ENCODE peak calls at places on chromosomes 5 and 9, in four cellular contexts. One of them, this sample, is unnamed.

GRCh38 chr9:100674419-100675122 is 96.7 kb downstream of the CAVIN4 start:
- DNase-seq in HepG2: no peak
- DNase-seq in H1: no peak
- DNase-seq in GM12878: no peak
- DNase-seq in this sample: no peak

GRCh38 chr5:14806452-14806851 is 65.1 kb downstream of the ANKH start:
- DNase-seq in H1: no peak
- DNase-seq in HepG2: no peak
- DNase-seq in GM12878: no peak
- DNase-seq in this sample: no peak

GRCh38 chr9:33151007-33151557 is 16.1 kb downstream of the B4GALT1 start:
- DNase-seq in H1: no peak
- DNase-seq in GM12878: no peak
- DNase-seq in HepG2: peak
- DNase-seq in this sample: no peak

GRCh38 chr9:441131-441530 is 226.5 kb downstream of the DOCK8 start:
- DNase-seq in GM12878: no peak
- DNase-seq in HepG2: no peak
- DNase-seq in H1: no peak
- DNase-seq in this sample: no peak

GRCh38 chr9:18947772-18948391 is 85.1 kb downstream of the SAXO1 start:
- DNase-seq in HepG2: no peak
- DNase-seq in H1: no peak
- DNase-seq in GM12878: no peak
- DNase-seq in this sample: no peak

GRCh38 chr5:136890431-136891148 is 525.2 kb upstream of the TRPC7 start:
- DNase-seq in H1: no peak
- DNase-seq in GM12878: no peak
- DNase-seq in HepG2: no peak
- DNase-seq in this sample: no peak

GRCh38 chr9:5042661-5043178 is 57.6 kb downstream of the JAK2 start:
- DNase-seq in H1: no peak
- DNase-seq in HepG2: no peak
- DNase-seq in GM12878: no peak
- DNase-seq in this sample: peak

GRCh38 chr9:14346826-14347407 is 33.0 kb upstream of the NFIB start:
- DNase-seq in GM12878: no peak
- DNase-seq in HepG2: no peak
- DNase-seq in H1: peak
- DNase-seq in this sample: peak

GRCh38 chr5:17169507-17169906 is 47.9 kb upstream of the BASP1 start:
- DNase-seq in H1: no peak
- DNase-seq in GM12878: no peak
- DNase-seq in HepG2: peak
- DNase-seq in this sample: no peak

GRCh38 chr5:111774525-111774924 is 17.5 kb upstream of the NREP start:
- DNase-seq in H1: no peak
- DNase-seq in HepG2: no peak
- DNase-seq in GM12878: no peak
- DNase-seq in this sample: no peak

GRCh38 chr9:776086-776485 is 65.4 kb upstream of the DMRT1 start:
- DNase-seq in GM12878: no peak
- DNase-seq in H1: no peak
- DNase-seq in HepG2: no peak
- DNase-seq in this sample: no peak

GRCh38 chr5:173288632-173289031 is 39.6 kb downstream of the STC2 start:
- DNase-seq in HepG2: no peak
- DNase-seq in GM12878: no peak
- DNase-seq in H1: no peak
- DNase-seq in this sample: no peak

GRCh38 chr5:74963407-74963806 is 89.0 kb downstream of the GCNT4 start:
- DNase-seq in H1: no peak
- DNase-seq in GM12878: no peak
- DNase-seq in HepG2: no peak
- DNase-seq in this sample: no peak

GRCh38 chr5:108278285-108279240 is 103.3 kb downstream of the FBXL17 start:
- DNase-seq in GM12878: no peak
- DNase-seq in H1: peak
- DNase-seq in HepG2: no peak
- DNase-seq in this sample: no peak

GRCh38 chr5:159448-160172 is 31.7 kb upstream of the LRRC14B start:
- DNase-seq in HepG2: no peak
- DNase-seq in H1: no peak
- DNase-seq in GM12878: no peak
- DNase-seq in this sample: no peak

GRCh38 chr5:57718155-57718554 is 235.5 kb upstream of the ACTBL2 start:
- DNase-seq in HepG2: peak
- DNase-seq in GM12878: no peak
- DNase-seq in H1: no peak
- DNase-seq in this sample: no peak

GRCh38 chr5:145976431-145977155 is 40.2 kb downstream of the SH3RF2 start:
- DNase-seq in GM12878: no peak
- DNase-seq in HepG2: no peak
- DNase-seq in H1: no peak
- DNase-seq in this sample: no peak

GRCh38 chr5:175736652-175737051 is 78.8 kb downstream of the HRH2 start:
- DNase-seq in HepG2: no peak
- DNase-seq in H1: no peak
- DNase-seq in GM12878: no peak
- DNase-seq in this sample: no peak
- TF ChIP-seq MAX in HepG2: no peak
- TF ChIP-seq MAX in H1: no peak
- TF ChIP-seq MAX in GM12878: no peak
- TF ChIP-seq MAX in this sample: no peak

GRCh38 chr5:88144219-88145040 is 124.2 kb downstream of the TMEM161B start:
- DNase-seq in H1: peak
- DNase-seq in HepG2: no peak
- DNase-seq in GM12878: no peak
- DNase-seq in this sample: peak
- TF ChIP-seq YY1 in H1: no peak
- TF ChIP-seq YY1 in HepG2: no peak
- TF ChIP-seq YY1 in GM12878: no peak
- TF ChIP-seq YY1 in this sample: no peak

GRCh38 chr9:136634904-136635303 is 27.8 kb upstream of the EGFL7 start:
- DNase-seq in H1: no peak
- DNase-seq in HepG2: no peak
- DNase-seq in GM12878: no peak
- DNase-seq in this sample: no peak
- TF ChIP-seq TCF12 in H1: no peak
- TF ChIP-seq TCF12 in HepG2: no peak
- TF ChIP-seq TCF12 in GM12878: no peak
- TF ChIP-seq TCF12 in this sample: no peak

DNA sequence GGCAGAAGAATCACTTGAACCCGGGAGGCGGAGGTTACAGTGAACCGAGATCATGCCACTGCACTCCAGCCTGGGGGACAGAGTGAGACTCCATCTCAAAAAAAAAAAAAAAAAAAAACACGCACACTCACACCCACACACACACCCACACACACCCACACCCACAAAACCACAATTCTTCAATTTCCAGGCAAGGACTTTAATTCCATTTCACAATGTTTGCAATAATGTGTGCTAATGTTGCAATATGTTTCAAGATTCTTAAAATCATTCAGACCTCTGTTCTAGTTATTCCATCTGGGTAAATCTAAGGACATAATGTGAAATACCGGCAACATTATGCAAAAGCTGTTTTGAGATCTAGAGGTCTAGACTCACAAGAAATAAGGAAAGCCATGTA is 28.3 kb downstream of the CCDC69 start:
- DNase-seq in H1: no peak
- DNase-seq in GM12878: no peak
- DNase-seq in HepG2: no peak
- DNase-seq in this sample: no peak
- TF ChIP-seq MAX in H1: no peak
- TF ChIP-seq MAX in GM12878: no peak
- TF ChIP-seq MAX in HepG2: no peak
- TF ChIP-seq MAX in this sample: no peak

GRCh38 chr9:27527702-27528277 is 1.8 kb downstream of the MOB3B start:
- DNase-seq in H1: no peak
- DNase-seq in HepG2: no peak
- DNase-seq in GM12878: no peak
- DNase-seq in this sample: no peak
- TF ChIP-seq YY1 in H1: no peak
- TF ChIP-seq YY1 in HepG2: no peak
- TF ChIP-seq YY1 in GM12878: no peak
- TF ChIP-seq YY1 in this sample: no peak

GRCh38 chr9:129681924-129682323 is 16.5 kb downstream of the PRRX2 start:
- DNase-seq in GM12878: no peak
- DNase-seq in HepG2: no peak
- DNase-seq in H1: no peak
- DNase-seq in this sample: no peak

GRCh38 chr9:129685933-129686259 is 20.4 kb downstream of the PRRX2 start:
- DNase-seq in HepG2: no peak
- DNase-seq in GM12878: no peak
- DNase-seq in H1: no peak
- DNase-seq in this sample: no peak

GRCh38 chr9:129685220-129685932 is 19.9 kb downstream of the PRRX2 start:
- DNase-seq in H1: no peak
- DNase-seq in HepG2: no peak
- DNase-seq in GM12878: no peak
- DNase-seq in this sample: no peak

GRCh38 chr9:129679537-129679936 is 14.1 kb downstream of the PRRX2 start:
- DNase-seq in HepG2: no peak
- DNase-seq in H1: no peak
- DNase-seq in GM12878: no peak
- DNase-seq in this sample: no peak

GRCh38 chr9:129682381-129682780 is 16.9 kb downstream of the PRRX2 start:
- DNase-seq in GM12878: no peak
- DNase-seq in H1: no peak
- DNase-seq in HepG2: no peak
- DNase-seq in this sample: no peak
- TF ChIP-seq TCF12 in GM12878: no peak
- TF ChIP-seq TCF12 in H1: no peak
- TF ChIP-seq TCF12 in HepG2: no peak
- TF ChIP-seq TCF12 in this sample: no peak

DNA sequence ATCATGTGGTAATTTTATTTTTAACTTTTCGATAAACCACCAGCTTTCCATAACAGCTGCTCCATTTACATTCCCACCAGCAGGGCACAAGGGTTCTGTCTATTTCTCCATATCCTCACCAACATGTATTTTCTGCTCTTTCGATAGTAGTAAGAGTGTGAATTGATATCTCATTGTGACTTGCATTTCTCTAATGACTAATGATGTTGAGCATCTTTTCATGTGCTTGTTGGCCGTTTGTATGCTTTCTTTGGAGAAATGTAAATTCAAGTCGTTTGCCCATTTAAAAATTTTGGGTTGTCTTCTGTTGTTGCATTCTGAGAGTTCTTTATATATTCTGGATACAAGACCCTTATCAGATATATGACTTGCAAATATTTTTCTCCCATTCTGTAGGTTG is 45.9 kb downstream of the PSD2 start:
- DNase-seq in HepG2: no peak
- DNase-seq in H1: no peak
- DNase-seq in GM12878: no peak
- DNase-seq in this sample: no peak
- TF ChIP-seq MAX in HepG2: no peak
- TF ChIP-seq MAX in H1: no peak
- TF ChIP-seq MAX in GM12878: no peak
- TF ChIP-seq MAX in this sample: no peak

GRCh38 chr5:167105951-167106350 is 1185.5 kb upstream of the WWC1 start:
- DNase-seq in GM12878: no peak
- DNase-seq in HepG2: no peak
- DNase-seq in H1: no peak
- DNase-seq in this sample: no peak
- TF ChIP-seq YY1 in GM12878: no peak
- TF ChIP-seq YY1 in HepG2: no peak
- TF ChIP-seq YY1 in H1: no peak
- TF ChIP-seq YY1 in this sample: no peak